ENCODE peak calls at places on chromosomes 7 and 10, in five cellular contexts. C is tibial artery, E is fibroblast of lung, H is lung, A is sigmoid colon. F is an unnamed sample. For H3K36me3, the result is how much of the 10 kb centered on the place peaks cover.

GRCh38 chr7:30989824-30990140 is 26.0 kb downstream of the GHRHR start:
- DNase-seq in E (no peak), C (no peak), A (no peak), H (no peak), F (no peak)

GRCh38 chr7:46391215-46391614 is 470.1 kb upstream of the IGFBP3 start:
- DNase-seq in A (no peak), E (peak), C (no peak), H (no peak), F (no peak)

GRCh38 chr10:49349390-49349789 is 46.5 kb downstream of the DRGX start:
- DNase-seq in H (no peak), E (no peak), C (no peak), A (no peak), F (no peak)

GRCh38 chr10:132337019-132337418 is 5.0 kb downstream of the LRRC27 start:
- DNase-seq in A (peak), E (peak), H (no peak), C (peak), F (no peak)

GRCh38 chr7:34184466-34184865 is 279.1 kb downstream of the BMPER start:
- DNase-seq in C (no peak), H (no peak), E (no peak), A (no peak), F (peak)

GRCh38 chr7:96558530-96558929 is 151.1 kb downstream of the SEM1 start:
- DNase-seq in H (no peak), C (no peak), A (no peak), E (no peak), F (no peak)

GRCh38 chr10:18221882-18222281 is 81.7 kb downstream of the CACNB2 start:
- DNase-seq in E (no peak), A (no peak), C (no peak), H (no peak), F (no peak)

GRCh38 chr10:34124522-34125035 is 690.5 kb downstream of the PARD3 start:
- DNase-seq in C (no peak), E (peak), A (no peak), H (peak), F (peak)

GRCh38 chr7:99380032-99380822 is 5.7 kb downstream of the ARPC1B start:
- DNase-seq in E (peak), C (no peak), H (peak), A (no peak), F (no peak)

GRCh38 chr10:13087986-13088618 is 11.9 kb upstream of the OPTN start:
- DNase-seq in H (no peak), E (peak), A (no peak), C (no peak), F (peak)

GRCh38 chr7:127390817-127391590 is 1.5 kb downstream of the ZNF800 start:
- DNase-seq in E (no peak), H (no peak), A (no peak), C (no peak), F (no peak)

GRCh38 chr10:7507887-7508726 is 97.3 kb upstream of the SFMBT2 start:
- DNase-seq in E (no peak), C (no peak), H (no peak), A (no peak), F (no peak)

GRCh38 chr10:44195120-44196007 is 189.5 kb downstream of the CXCL12 start:
- DNase-seq in E (peak), A (peak), H (no peak), C (peak), F (peak)

GRCh38 chr10:44176311-44176710 is 208.6 kb downstream of the CXCL12 start:
- DNase-seq in E (no peak), C (no peak), H (no peak), A (no peak), F (no peak)

GRCh38 chr7:1531263-1531978 is 919 bp downstream of the MAFK start:
- DNase-seq in E (peak), A (peak), H (no peak), C (peak), F (no peak)

GRCh38 chr10:98125940-98126631 is 8.4 kb upstream of the R3HCC1L start:
- DNase-seq in E (no peak), C (no peak), A (no peak), H (no peak), F (no peak)

DNA sequence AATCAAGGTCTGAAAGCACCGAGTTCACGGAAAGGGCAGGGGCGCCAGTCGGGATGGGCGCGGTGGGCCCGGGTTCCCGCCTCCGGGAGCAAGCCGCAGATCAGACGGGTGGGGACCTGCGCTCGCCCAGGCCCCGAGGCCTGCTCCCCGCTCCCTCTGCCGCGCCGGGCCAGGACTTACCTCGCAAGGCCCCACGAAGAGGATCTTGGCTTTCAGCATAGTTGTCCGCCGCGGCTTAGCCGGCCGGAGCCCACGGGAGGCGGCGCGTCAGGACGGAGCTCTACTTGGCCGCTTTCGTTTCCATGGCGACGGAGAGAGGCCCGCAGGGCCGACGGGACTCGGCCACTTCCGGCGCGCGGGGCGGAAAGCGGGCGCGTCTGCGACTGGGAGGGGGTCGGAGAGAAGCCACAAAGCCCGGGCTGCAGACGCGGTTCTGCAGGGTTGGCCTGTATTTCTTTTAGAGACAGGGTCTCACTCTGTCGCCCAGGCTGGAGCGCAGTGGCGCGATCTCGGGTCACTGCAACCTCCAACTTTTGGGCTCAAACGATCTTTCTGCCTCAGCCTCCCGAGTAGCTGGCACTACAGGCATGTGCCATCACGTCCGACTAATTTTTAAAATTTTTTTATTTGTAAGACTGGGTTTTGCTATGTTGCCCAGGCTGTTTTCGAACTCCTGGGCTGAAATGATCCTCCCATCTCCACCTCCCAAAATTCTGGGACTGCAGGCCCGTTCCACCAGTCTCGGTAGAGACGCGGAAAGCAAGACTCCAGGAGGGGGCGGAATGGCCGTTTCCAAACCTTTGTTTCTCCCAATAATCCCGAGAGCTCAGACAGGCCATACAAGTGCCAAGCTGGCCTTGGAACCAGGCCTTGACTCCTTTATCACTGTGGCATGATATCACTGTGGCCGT is at the start of gene IFT22:
- DNase-seq in A (peak), C (peak), H (peak), E (peak), F (peak)
- TF ChIP-seq CTCF in A (no peak), C (no peak), H (peak), E (peak), F (peak)

GRCh38 chr10:32379314-32379949 is 32.5 kb upstream of the EPC1 start:
- DNase-seq in C (no peak), A (no peak), E (peak), H (no peak), F (peak)
- H3K27ac ChIP-seq in C (peak), A (peak), E (peak), H (peak), F (peak)

DNA sequence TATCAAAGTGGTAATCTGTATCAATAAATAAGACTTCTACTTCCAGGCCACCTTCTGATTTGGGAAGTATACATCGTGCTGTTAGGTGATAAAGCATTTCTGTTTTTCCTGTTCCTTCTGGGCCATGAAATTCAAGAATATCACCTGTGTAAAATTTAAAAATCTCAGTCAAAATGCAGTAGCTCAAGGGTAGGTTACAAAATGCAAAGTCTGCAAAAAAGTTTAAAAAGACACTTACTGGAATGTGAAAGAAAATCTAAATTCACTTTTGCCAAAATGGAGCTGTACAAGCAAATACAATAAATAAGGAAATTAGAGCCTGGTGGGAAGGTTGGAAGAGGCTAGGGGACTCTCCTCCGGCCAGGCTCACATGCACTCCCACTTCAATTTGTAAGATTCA is 26.7 kb downstream of the XRCC2 start:
- DNase-seq in C (no peak), H (no peak), E (no peak), A (no peak), F (no peak)
- H3K36me3 ChIP-seq in C (under half), H (under half), E (under half), A (under half), F (under half)

DNA sequence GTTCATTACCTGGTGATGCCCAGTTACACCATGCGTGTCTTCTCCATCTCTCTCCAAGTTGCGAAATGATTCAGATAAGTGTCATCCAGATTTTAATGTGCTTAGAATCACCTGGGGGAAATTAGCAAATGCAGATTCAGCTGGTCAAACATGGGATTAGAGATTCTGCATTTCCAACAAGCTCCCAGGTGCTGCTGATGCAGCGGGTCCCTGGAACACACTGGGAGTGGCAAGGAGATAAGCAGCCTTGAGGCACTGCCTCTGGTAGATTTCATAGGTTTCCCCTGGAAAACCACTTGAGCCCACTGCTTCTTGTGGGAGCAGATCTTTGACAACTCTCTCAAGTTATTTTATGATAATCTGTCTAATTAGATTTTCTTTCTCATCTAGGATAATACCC is 196.0 kb upstream of the C7orf33 start:
- DNase-seq in C (no peak), A (no peak), H (no peak), E (no peak), F (no peak)
- TF ChIP-seq CTCF in C (no peak), A (no peak), H (no peak), E (no peak), F (no peak)